ENCODE peak calls at places on chromosomes 2 and 18, in seven cellular contexts. One of them, this sample, is unnamed.

GRCh38 chr2:36919041-36919837 is 47.1 kb downstream of the STRN start:
- DNase-seq in cardiac fibroblast: no peak
- DNase-seq in brain microvascular endothelial cell: no peak
- DNase-seq in CD8-positive, alpha-beta memory T cell: no peak
- DNase-seq in ovary: no peak
- DNase-seq in choroid plexus epithelial cell: peak
- DNase-seq in NB4: no peak
- DNase-seq in this sample: no peak

GRCh38 chr2:9806298-9806610 is 37.0 kb upstream of the TAF1B start:
- DNase-seq in brain microvascular endothelial cell: no peak
- DNase-seq in CD8-positive, alpha-beta memory T cell: no peak
- DNase-seq in NB4: no peak
- DNase-seq in ovary: no peak
- DNase-seq in choroid plexus epithelial cell: no peak
- DNase-seq in cardiac fibroblast: no peak
- DNase-seq in this sample: no peak

GRCh38 chr18:21004721-21005120 is 106.9 kb downstream of the ROCK1 start:
- DNase-seq in brain microvascular endothelial cell: peak
- DNase-seq in ovary: no peak
- DNase-seq in NB4: peak
- DNase-seq in cardiac fibroblast: peak
- DNase-seq in choroid plexus epithelial cell: peak
- DNase-seq in CD8-positive, alpha-beta memory T cell: no peak
- DNase-seq in this sample: no peak

GRCh38 chr2:193695367-193695766 is 1500.6 kb upstream of the TMEFF2 start:
- DNase-seq in CD8-positive, alpha-beta memory T cell: no peak
- DNase-seq in NB4: peak
- DNase-seq in brain microvascular endothelial cell: peak
- DNase-seq in cardiac fibroblast: peak
- DNase-seq in choroid plexus epithelial cell: peak
- DNase-seq in ovary: no peak
- DNase-seq in this sample: peak

GRCh38 chr2:144084114-144084661 is 435.7 kb downstream of the ZEB2 start:
- DNase-seq in NB4: no peak
- DNase-seq in cardiac fibroblast: peak
- DNase-seq in CD8-positive, alpha-beta memory T cell: no peak
- DNase-seq in brain microvascular endothelial cell: peak
- DNase-seq in choroid plexus epithelial cell: peak
- DNase-seq in ovary: no peak
- DNase-seq in this sample: no peak

GRCh38 chr2:24049485-24050021 is at the start of gene FKBP1B:
- DNase-seq in brain microvascular endothelial cell: peak
- DNase-seq in NB4: peak
- DNase-seq in CD8-positive, alpha-beta memory T cell: peak
- DNase-seq in cardiac fibroblast: peak
- DNase-seq in choroid plexus epithelial cell: peak
- DNase-seq in ovary: peak
- DNase-seq in this sample: peak

GRCh38 chr2:28175028-28175427 is 217.6 kb upstream of the FOSL2 start:
- DNase-seq in CD8-positive, alpha-beta memory T cell: no peak
- DNase-seq in cardiac fibroblast: no peak
- DNase-seq in ovary: no peak
- DNase-seq in choroid plexus epithelial cell: no peak
- DNase-seq in NB4: no peak
- DNase-seq in brain microvascular endothelial cell: no peak
- DNase-seq in this sample: no peak

GRCh38 chr2:212327171-212327809 is 211.3 kb downstream of the ERBB4 start:
- DNase-seq in ovary: no peak
- DNase-seq in choroid plexus epithelial cell: no peak
- DNase-seq in CD8-positive, alpha-beta memory T cell: no peak
- DNase-seq in cardiac fibroblast: no peak
- DNase-seq in NB4: no peak
- DNase-seq in brain microvascular endothelial cell: no peak
- DNase-seq in this sample: no peak

GRCh38 chr2:32715391-32715841 is 87.6 kb downstream of the TTC27 start:
- DNase-seq in brain microvascular endothelial cell: no peak
- DNase-seq in cardiac fibroblast: no peak
- DNase-seq in choroid plexus epithelial cell: peak
- DNase-seq in ovary: no peak
- DNase-seq in NB4: no peak
- DNase-seq in CD8-positive, alpha-beta memory T cell: no peak
- DNase-seq in this sample: no peak

GRCh38 chr2:79721966-79722365 is 209.1 kb downstream of the CTNNA2 start:
- DNase-seq in cardiac fibroblast: peak
- DNase-seq in CD8-positive, alpha-beta memory T cell: no peak
- DNase-seq in NB4: no peak
- DNase-seq in brain microvascular endothelial cell: no peak
- DNase-seq in choroid plexus epithelial cell: peak
- DNase-seq in ovary: no peak
- DNase-seq in this sample: no peak

GRCh38 chr18:9321017-9321452 is 13.5 kb upstream of the TWSG1 start:
- DNase-seq in ovary: no peak
- DNase-seq in cardiac fibroblast: peak
- DNase-seq in NB4: no peak
- DNase-seq in brain microvascular endothelial cell: no peak
- DNase-seq in CD8-positive, alpha-beta memory T cell: no peak
- DNase-seq in choroid plexus epithelial cell: peak
- DNase-seq in this sample: no peak

GRCh38 chr18:65288908-65289307 is 461.9 kb upstream of the CDH7 start:
- DNase-seq in ovary: no peak
- DNase-seq in choroid plexus epithelial cell: no peak
- DNase-seq in NB4: peak
- DNase-seq in brain microvascular endothelial cell: no peak
- DNase-seq in CD8-positive, alpha-beta memory T cell: no peak
- DNase-seq in cardiac fibroblast: no peak
- DNase-seq in this sample: no peak

GRCh38 chr2:169452080-169452479 is 27.2 kb upstream of the BBS5 start:
- DNase-seq in cardiac fibroblast: peak
- DNase-seq in brain microvascular endothelial cell: no peak
- DNase-seq in CD8-positive, alpha-beta memory T cell: no peak
- DNase-seq in ovary: no peak
- DNase-seq in choroid plexus epithelial cell: peak
- DNase-seq in NB4: peak
- DNase-seq in this sample: peak

GRCh38 chr2:64797881-64798590 is 144.3 kb upstream of the SERTAD2 start:
- DNase-seq in choroid plexus epithelial cell: peak
- DNase-seq in ovary: no peak
- DNase-seq in CD8-positive, alpha-beta memory T cell: no peak
- DNase-seq in brain microvascular endothelial cell: no peak
- DNase-seq in NB4: no peak
- DNase-seq in cardiac fibroblast: peak
- DNase-seq in this sample: no peak

GRCh38 chr2:150878347-150878746 is 383.3 kb downstream of the RBM43 start:
- DNase-seq in cardiac fibroblast: peak
- DNase-seq in choroid plexus epithelial cell: peak
- DNase-seq in brain microvascular endothelial cell: peak
- DNase-seq in NB4: peak
- DNase-seq in CD8-positive, alpha-beta memory T cell: no peak
- DNase-seq in ovary: no peak
- DNase-seq in this sample: no peak
- H3K4me3 ChIP-seq in cardiac fibroblast: no peak
- H3K4me3 ChIP-seq in choroid plexus epithelial cell: no peak
- H3K4me3 ChIP-seq in brain microvascular endothelial cell: no peak
- H3K4me3 ChIP-seq in NB4: no peak
- H3K4me3 ChIP-seq in CD8-positive, alpha-beta memory T cell: no peak
- H3K4me3 ChIP-seq in ovary: no peak
- H3K4me3 ChIP-seq in this sample: no peak

GRCh38 chr2:130728549-130729310 is at the start of gene GPR148:
- DNase-seq in choroid plexus epithelial cell: no peak
- DNase-seq in CD8-positive, alpha-beta memory T cell: no peak
- DNase-seq in cardiac fibroblast: no peak
- DNase-seq in brain microvascular endothelial cell: no peak
- DNase-seq in NB4: no peak
- DNase-seq in ovary: no peak
- DNase-seq in this sample: no peak
- H3K4me3 ChIP-seq in choroid plexus epithelial cell: no peak
- H3K4me3 ChIP-seq in CD8-positive, alpha-beta memory T cell: peak
- H3K4me3 ChIP-seq in cardiac fibroblast: no peak
- H3K4me3 ChIP-seq in brain microvascular endothelial cell: peak
- H3K4me3 ChIP-seq in NB4: no peak
- H3K4me3 ChIP-seq in ovary: peak
- H3K4me3 ChIP-seq in this sample: peak

GRCh38 chr18:74800098-74800497 is 202.4 kb downstream of the ZNF407 start:
- DNase-seq in NB4: no peak
- DNase-seq in brain microvascular endothelial cell: no peak
- DNase-seq in cardiac fibroblast: no peak
- DNase-seq in choroid plexus epithelial cell: no peak
- DNase-seq in ovary: no peak
- DNase-seq in CD8-positive, alpha-beta memory T cell: no peak
- DNase-seq in this sample: no peak

GRCh38 chr18:74796928-74797576 is 199.4 kb downstream of the ZNF407 start:
- DNase-seq in ovary: no peak
- DNase-seq in choroid plexus epithelial cell: peak
- DNase-seq in cardiac fibroblast: peak
- DNase-seq in brain microvascular endothelial cell: no peak
- DNase-seq in NB4: no peak
- DNase-seq in CD8-positive, alpha-beta memory T cell: no peak
- DNase-seq in this sample: peak

GRCh38 chr18:74793746-74794145 is 196.1 kb downstream of the ZNF407 start:
- DNase-seq in NB4: no peak
- DNase-seq in choroid plexus epithelial cell: no peak
- DNase-seq in CD8-positive, alpha-beta memory T cell: no peak
- DNase-seq in cardiac fibroblast: no peak
- DNase-seq in ovary: no peak
- DNase-seq in brain microvascular endothelial cell: no peak
- DNase-seq in this sample: no peak

GRCh38 chr18:74795766-74796165 is 198.1 kb downstream of the ZNF407 start:
- DNase-seq in brain microvascular endothelial cell: no peak
- DNase-seq in choroid plexus epithelial cell: no peak
- DNase-seq in NB4: no peak
- DNase-seq in cardiac fibroblast: no peak
- DNase-seq in CD8-positive, alpha-beta memory T cell: no peak
- DNase-seq in ovary: no peak
- DNase-seq in this sample: peak

GRCh38 chr18:74797577-74798151 is 200.0 kb downstream of the ZNF407 start:
- DNase-seq in NB4: no peak
- DNase-seq in choroid plexus epithelial cell: no peak
- DNase-seq in brain microvascular endothelial cell: no peak
- DNase-seq in ovary: no peak
- DNase-seq in cardiac fibroblast: no peak
- DNase-seq in CD8-positive, alpha-beta memory T cell: no peak
- DNase-seq in this sample: no peak
- H3K4me3 ChIP-seq in NB4: no peak
- H3K4me3 ChIP-seq in choroid plexus epithelial cell: no peak
- H3K4me3 ChIP-seq in brain microvascular endothelial cell: no peak
- H3K4me3 ChIP-seq in ovary: no peak
- H3K4me3 ChIP-seq in cardiac fibroblast: no peak
- H3K4me3 ChIP-seq in CD8-positive, alpha-beta memory T cell: no peak
- H3K4me3 ChIP-seq in this sample: peak

GRCh38 chr2:41922177-41922576 is 125.6 kb upstream of the PKDCC start:
- DNase-seq in cardiac fibroblast: no peak
- DNase-seq in brain microvascular endothelial cell: no peak
- DNase-seq in CD8-positive, alpha-beta memory T cell: no peak
- DNase-seq in choroid plexus epithelial cell: peak
- DNase-seq in ovary: no peak
- DNase-seq in NB4: peak
- DNase-seq in this sample: no peak

GRCh38 chr2:41924024-41924423 is 123.8 kb upstream of the PKDCC start:
- DNase-seq in choroid plexus epithelial cell: no peak
- DNase-seq in NB4: no peak
- DNase-seq in brain microvascular endothelial cell: no peak
- DNase-seq in ovary: no peak
- DNase-seq in cardiac fibroblast: no peak
- DNase-seq in CD8-positive, alpha-beta memory T cell: no peak
- DNase-seq in this sample: no peak

GRCh38 chr2:41925009-41925408 is 122.8 kb upstream of the PKDCC start:
- DNase-seq in CD8-positive, alpha-beta memory T cell: no peak
- DNase-seq in NB4: no peak
- DNase-seq in choroid plexus epithelial cell: no peak
- DNase-seq in cardiac fibroblast: no peak
- DNase-seq in brain microvascular endothelial cell: no peak
- DNase-seq in ovary: no peak
- DNase-seq in this sample: no peak

GRCh38 chr2:41920812-41921211 is 127.0 kb upstream of the PKDCC start:
- DNase-seq in brain microvascular endothelial cell: no peak
- DNase-seq in CD8-positive, alpha-beta memory T cell: no peak
- DNase-seq in ovary: no peak
- DNase-seq in NB4: no peak
- DNase-seq in cardiac fibroblast: no peak
- DNase-seq in choroid plexus epithelial cell: no peak
- DNase-seq in this sample: no peak

GRCh38 chr2:41923156-41923786 is 124.5 kb upstream of the PKDCC start:
- DNase-seq in brain microvascular endothelial cell: no peak
- DNase-seq in CD8-positive, alpha-beta memory T cell: no peak
- DNase-seq in NB4: no peak
- DNase-seq in cardiac fibroblast: no peak
- DNase-seq in choroid plexus epithelial cell: no peak
- DNase-seq in ovary: no peak
- DNase-seq in this sample: no peak
- H3K4me3 ChIP-seq in brain microvascular endothelial cell: no peak
- H3K4me3 ChIP-seq in CD8-positive, alpha-beta memory T cell: no peak
- H3K4me3 ChIP-seq in NB4: no peak
- H3K4me3 ChIP-seq in cardiac fibroblast: no peak
- H3K4me3 ChIP-seq in choroid plexus epithelial cell: no peak
- H3K4me3 ChIP-seq in ovary: no peak
- H3K4me3 ChIP-seq in this sample: no peak

DNA sequence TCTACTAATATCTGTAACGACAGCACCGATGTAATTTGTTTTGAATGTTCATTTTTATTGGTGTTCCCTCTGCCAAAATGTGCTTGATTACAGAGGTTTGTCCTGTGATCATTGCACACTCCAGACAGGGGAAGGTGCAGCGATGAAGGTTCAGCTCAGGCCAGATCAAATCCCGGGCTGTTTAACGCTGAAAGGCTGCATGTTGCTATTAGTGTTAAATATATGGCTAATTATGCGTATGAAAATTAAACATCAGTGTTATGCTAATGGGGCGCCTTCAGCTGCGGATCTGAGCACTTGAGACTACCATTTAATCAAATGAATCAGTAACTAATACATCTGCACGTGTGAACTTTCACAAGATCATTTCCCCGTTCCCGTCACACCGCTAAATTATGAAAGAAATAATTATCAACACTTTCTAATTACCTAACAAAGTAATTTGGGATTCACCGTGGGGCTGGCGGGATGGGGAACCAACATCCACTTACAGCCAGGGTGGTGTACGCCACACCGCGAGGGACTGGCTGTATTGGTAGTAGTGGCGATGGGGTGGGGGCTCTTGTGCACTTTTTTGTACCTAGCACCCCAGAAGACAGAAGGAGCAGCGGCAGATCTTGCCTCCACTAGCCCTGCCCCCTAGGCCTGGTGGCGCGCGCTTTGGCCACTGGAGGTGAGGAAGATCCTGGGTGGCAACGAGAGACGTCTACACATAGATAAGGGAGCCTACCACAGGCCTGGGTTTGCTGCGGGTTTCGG is 1.4 kb upstream of the DLX1 start:
- DNase-seq in CD8-positive, alpha-beta memory T cell: no peak
- DNase-seq in brain microvascular endothelial cell: no peak
- DNase-seq in ovary: no peak
- DNase-seq in NB4: peak
- DNase-seq in cardiac fibroblast: no peak
- DNase-seq in choroid plexus epithelial cell: no peak
- DNase-seq in this sample: no peak
- H3K4me3 ChIP-seq in CD8-positive, alpha-beta memory T cell: no peak
- H3K4me3 ChIP-seq in brain microvascular endothelial cell: peak
- H3K4me3 ChIP-seq in ovary: no peak
- H3K4me3 ChIP-seq in NB4: peak
- H3K4me3 ChIP-seq in cardiac fibroblast: no peak
- H3K4me3 ChIP-seq in choroid plexus epithelial cell: no peak
- H3K4me3 ChIP-seq in this sample: peak